ENCODE peak calls at places on chromosomes 2 and 18, in eight cellular contexts. One of them, this sample, is unnamed.

GRCh38 chr2:218219934-218220333 is 2.9 kb downstream of the ARPC2 start:
- DNase-seq in H7: no peak
- DNase-seq in AG10803: no peak
- DNase-seq in suprapubic skin: no peak
- DNase-seq in DND-41: no peak
- DNase-seq in Karpas-422: no peak
- DNase-seq in HL-60: no peak
- DNase-seq in A549: no peak
- DNase-seq in this sample: no peak

GRCh38 chr2:28582595-28582994 is 86.7 kb downstream of the PLB1 start:
- DNase-seq in H7: no peak
- DNase-seq in AG10803: no peak
- DNase-seq in suprapubic skin: no peak
- DNase-seq in DND-41: no peak
- DNase-seq in Karpas-422: no peak
- DNase-seq in HL-60: no peak
- DNase-seq in A549: no peak
- DNase-seq in this sample: peak

GRCh38 chr2:113028112-113028511 is 22.9 kb downstream of the IL36A start:
- DNase-seq in H7: peak
- DNase-seq in AG10803: no peak
- DNase-seq in suprapubic skin: no peak
- DNase-seq in DND-41: no peak
- DNase-seq in Karpas-422: no peak
- DNase-seq in HL-60: no peak
- DNase-seq in A549: no peak
- DNase-seq in this sample: no peak

GRCh38 chr2:43745457-43745856 is 28.4 kb upstream of the DYNC2LI1 start:
- DNase-seq in H7: no peak
- DNase-seq in AG10803: peak
- DNase-seq in suprapubic skin: no peak
- DNase-seq in DND-41: no peak
- DNase-seq in Karpas-422: no peak
- DNase-seq in HL-60: no peak
- DNase-seq in A549: no peak
- DNase-seq in this sample: no peak

GRCh38 chr2:172836386-172837200 is 100.9 kb downstream of the RAPGEF4 start:
- DNase-seq in H7: no peak
- DNase-seq in AG10803: peak
- DNase-seq in suprapubic skin: no peak
- DNase-seq in DND-41: no peak
- DNase-seq in Karpas-422: no peak
- DNase-seq in HL-60: peak
- DNase-seq in A549: peak
- DNase-seq in this sample: no peak

GRCh38 chr2:38362223-38362622 is 14.8 kb downstream of the ATL2 start:
- DNase-seq in H7: no peak
- DNase-seq in AG10803: no peak
- DNase-seq in suprapubic skin: no peak
- DNase-seq in DND-41: no peak
- DNase-seq in Karpas-422: no peak
- DNase-seq in HL-60: no peak
- DNase-seq in A549: no peak
- DNase-seq in this sample: no peak

GRCh38 chr2:75606851-75607798 is 39.5 kb upstream of the MRPL19 start:
- DNase-seq in H7: no peak
- DNase-seq in AG10803: peak
- DNase-seq in suprapubic skin: no peak
- DNase-seq in DND-41: no peak
- DNase-seq in Karpas-422: no peak
- DNase-seq in HL-60: no peak
- DNase-seq in A549: no peak
- DNase-seq in this sample: no peak

GRCh38 chr18:13494879-13495465 is 231.4 kb downstream of the FAM210A start:
- DNase-seq in H7: no peak
- DNase-seq in AG10803: no peak
- DNase-seq in suprapubic skin: no peak
- DNase-seq in DND-41: no peak
- DNase-seq in Karpas-422: no peak
- DNase-seq in HL-60: no peak
- DNase-seq in A549: no peak
- DNase-seq in this sample: no peak

GRCh38 chr2:64606495-64607363 is 47.0 kb downstream of the SERTAD2 start:
- DNase-seq in H7: peak
- DNase-seq in AG10803: peak
- DNase-seq in suprapubic skin: peak
- DNase-seq in DND-41: peak
- DNase-seq in Karpas-422: peak
- DNase-seq in HL-60: no peak
- DNase-seq in A549: peak
- DNase-seq in this sample: peak

GRCh38 chr2:222102746-222103349 is 195.9 kb downstream of the PAX3 start:
- DNase-seq in H7: no peak
- DNase-seq in AG10803: no peak
- DNase-seq in suprapubic skin: no peak
- DNase-seq in DND-41: no peak
- DNase-seq in Karpas-422: no peak
- DNase-seq in HL-60: no peak
- DNase-seq in A549: no peak
- DNase-seq in this sample: no peak

GRCh38 chr2:28206786-28207185 is 185.9 kb upstream of the FOSL2 start:
- DNase-seq in H7: no peak
- DNase-seq in AG10803: no peak
- DNase-seq in suprapubic skin: no peak
- DNase-seq in DND-41: no peak
- DNase-seq in Karpas-422: no peak
- DNase-seq in HL-60: no peak
- DNase-seq in A549: no peak
- DNase-seq in this sample: no peak

GRCh38 chr18:26436176-26437031 is 111.9 kb downstream of the KCTD1 start:
- DNase-seq in H7: no peak
- DNase-seq in AG10803: peak
- DNase-seq in suprapubic skin: no peak
- DNase-seq in DND-41: no peak
- DNase-seq in Karpas-422: no peak
- DNase-seq in HL-60: no peak
- DNase-seq in A549: peak
- DNase-seq in this sample: no peak

GRCh38 chr2:120949027-120949956 is 213.6 kb downstream of the GLI2 start:
- DNase-seq in H7: peak
- DNase-seq in AG10803: no peak
- DNase-seq in suprapubic skin: no peak
- DNase-seq in DND-41: peak
- DNase-seq in Karpas-422: peak
- DNase-seq in HL-60: no peak
- DNase-seq in A549: peak
- DNase-seq in this sample: no peak

GRCh38 chr18:47815486-47816270 is 114.8 kb downstream of the SMAD2 start:
- DNase-seq in H7: no peak
- DNase-seq in AG10803: no peak
- DNase-seq in suprapubic skin: no peak
- DNase-seq in DND-41: no peak
- DNase-seq in Karpas-422: no peak
- DNase-seq in HL-60: no peak
- DNase-seq in A549: peak
- DNase-seq in this sample: no peak

GRCh38 chr2:106890611-106891010 is 4.6 kb upstream of the ST6GAL2 start:
- DNase-seq in H7: peak
- DNase-seq in AG10803: no peak
- DNase-seq in suprapubic skin: no peak
- DNase-seq in DND-41: no peak
- DNase-seq in Karpas-422: no peak
- DNase-seq in HL-60: no peak
- DNase-seq in A549: no peak
- DNase-seq in this sample: no peak

GRCh38 chr2:129199501-129199900 is 780.0 kb upstream of the RAB6C start:
- DNase-seq in H7: no peak
- DNase-seq in AG10803: no peak
- DNase-seq in suprapubic skin: no peak
- DNase-seq in DND-41: no peak
- DNase-seq in Karpas-422: no peak
- DNase-seq in HL-60: no peak
- DNase-seq in A549: no peak
- DNase-seq in this sample: no peak

GRCh38 chr2:160405077-160405865 is 88.3 kb downstream of the RBMS1 start:
- DNase-seq in H7: peak
- DNase-seq in AG10803: no peak
- DNase-seq in suprapubic skin: no peak
- DNase-seq in DND-41: no peak
- DNase-seq in Karpas-422: no peak
- DNase-seq in HL-60: no peak
- DNase-seq in A549: no peak
- DNase-seq in this sample: no peak
- H3K4me3 ChIP-seq in H7: no peak
- H3K4me3 ChIP-seq in AG10803: peak
- H3K4me3 ChIP-seq in suprapubic skin: peak
- H3K4me3 ChIP-seq in DND-41: peak
- H3K4me3 ChIP-seq in Karpas-422: no peak
- H3K4me3 ChIP-seq in HL-60: no peak
- H3K4me3 ChIP-seq in A549: peak
- H3K4me3 ChIP-seq in this sample: peak

GRCh38 chr2:69013837-69014796 is 1.1 kb downstream of the ANTXR1 start:
- DNase-seq in H7: peak
- DNase-seq in AG10803: peak
- DNase-seq in suprapubic skin: no peak
- DNase-seq in DND-41: peak
- DNase-seq in Karpas-422: no peak
- DNase-seq in HL-60: no peak
- DNase-seq in A549: peak
- DNase-seq in this sample: no peak

GRCh38 chr2:69010437-69011194 is 2.4 kb upstream of the ANTXR1 start:
- DNase-seq in H7: no peak
- DNase-seq in AG10803: no peak
- DNase-seq in suprapubic skin: no peak
- DNase-seq in DND-41: no peak
- DNase-seq in Karpas-422: no peak
- DNase-seq in HL-60: no peak
- DNase-seq in A549: no peak
- DNase-seq in this sample: no peak

GRCh38 chr2:69011611-69012157 is 1.3 kb upstream of the ANTXR1 start:
- DNase-seq in H7: no peak
- DNase-seq in AG10803: no peak
- DNase-seq in suprapubic skin: no peak
- DNase-seq in DND-41: no peak
- DNase-seq in Karpas-422: no peak
- DNase-seq in HL-60: no peak
- DNase-seq in A549: no peak
- DNase-seq in this sample: no peak

GRCh38 chr2:69012310-69013122 is 463 bp upstream of the ANTXR1 start:
- DNase-seq in H7: no peak
- DNase-seq in AG10803: no peak
- DNase-seq in suprapubic skin: peak
- DNase-seq in DND-41: peak
- DNase-seq in Karpas-422: peak
- DNase-seq in HL-60: peak
- DNase-seq in A549: peak
- DNase-seq in this sample: no peak

GRCh38 chr2:69013123-69013836 is at the start of gene ANTXR1:
- DNase-seq in H7: peak
- DNase-seq in AG10803: peak
- DNase-seq in suprapubic skin: peak
- DNase-seq in DND-41: peak
- DNase-seq in Karpas-422: no peak
- DNase-seq in HL-60: no peak
- DNase-seq in A549: peak
- DNase-seq in this sample: peak
- H3K4me3 ChIP-seq in H7: peak
- H3K4me3 ChIP-seq in AG10803: peak
- H3K4me3 ChIP-seq in suprapubic skin: peak
- H3K4me3 ChIP-seq in DND-41: peak
- H3K4me3 ChIP-seq in Karpas-422: no peak
- H3K4me3 ChIP-seq in HL-60: peak
- H3K4me3 ChIP-seq in A549: peak
- H3K4me3 ChIP-seq in this sample: peak

GRCh38 chr2:69933839-69934613 is 19.1 kb downstream of the MXD1 start:
- DNase-seq in H7: no peak
- DNase-seq in AG10803: peak
- DNase-seq in suprapubic skin: no peak
- DNase-seq in DND-41: no peak
- DNase-seq in Karpas-422: no peak
- DNase-seq in HL-60: peak
- DNase-seq in A549: peak
- DNase-seq in this sample: no peak

GRCh38 chr2:69931832-69932595 is 17.1 kb downstream of the MXD1 start:
- DNase-seq in H7: no peak
- DNase-seq in AG10803: no peak
- DNase-seq in suprapubic skin: no peak
- DNase-seq in DND-41: no peak
- DNase-seq in Karpas-422: no peak
- DNase-seq in HL-60: no peak
- DNase-seq in A549: no peak
- DNase-seq in this sample: no peak

GRCh38 chr2:69932596-69932922 is 17.6 kb downstream of the MXD1 start:
- DNase-seq in H7: no peak
- DNase-seq in AG10803: no peak
- DNase-seq in suprapubic skin: no peak
- DNase-seq in DND-41: no peak
- DNase-seq in Karpas-422: no peak
- DNase-seq in HL-60: no peak
- DNase-seq in A549: no peak
- DNase-seq in this sample: no peak

GRCh38 chr2:69934614-69934908 is 19.7 kb downstream of the MXD1 start:
- DNase-seq in H7: no peak
- DNase-seq in AG10803: no peak
- DNase-seq in suprapubic skin: no peak
- DNase-seq in DND-41: no peak
- DNase-seq in Karpas-422: no peak
- DNase-seq in HL-60: no peak
- DNase-seq in A549: no peak
- DNase-seq in this sample: no peak

DNA sequence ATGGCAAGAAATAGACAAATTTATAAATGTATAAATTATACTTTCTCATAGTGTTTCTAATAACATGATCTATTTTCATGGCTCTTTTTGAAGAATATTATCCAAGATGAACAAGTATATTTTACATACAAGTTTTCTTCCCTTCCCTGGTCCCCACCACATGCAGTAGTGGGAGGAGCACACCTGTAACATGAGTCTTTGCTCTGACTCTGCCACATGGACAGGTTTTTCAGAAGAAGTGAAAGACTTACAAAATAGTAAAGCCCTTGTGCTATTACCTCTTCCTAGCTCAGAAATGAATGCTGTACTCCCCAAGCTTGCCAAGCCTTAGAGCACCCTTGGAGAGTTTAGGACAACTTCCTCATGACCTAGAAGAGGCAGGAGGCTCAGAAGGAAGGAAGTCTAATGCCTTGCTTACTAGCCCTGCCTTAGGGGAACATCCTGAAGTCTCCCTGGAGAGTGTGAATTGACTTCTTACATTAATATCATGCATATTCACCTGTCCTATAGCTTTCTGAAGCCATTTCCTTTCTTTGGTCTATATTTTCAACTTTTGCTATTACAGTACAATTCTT is 18.4 kb downstream of the MXD1 start:
- DNase-seq in H7: no peak
- DNase-seq in AG10803: no peak
- DNase-seq in suprapubic skin: no peak
- DNase-seq in DND-41: no peak
- DNase-seq in Karpas-422: no peak
- DNase-seq in HL-60: no peak
- DNase-seq in A549: no peak
- DNase-seq in this sample: no peak
- H3K4me3 ChIP-seq in H7: no peak
- H3K4me3 ChIP-seq in AG10803: no peak
- H3K4me3 ChIP-seq in suprapubic skin: no peak
- H3K4me3 ChIP-seq in DND-41: no peak
- H3K4me3 ChIP-seq in Karpas-422: no peak
- H3K4me3 ChIP-seq in HL-60: no peak
- H3K4me3 ChIP-seq in A549: no peak
- H3K4me3 ChIP-seq in this sample: no peak

GRCh38 chr2:72917138-72917874 is at the start of gene EMX1:
- DNase-seq in H7: peak
- DNase-seq in AG10803: no peak
- DNase-seq in suprapubic skin: peak
- DNase-seq in DND-41: no peak
- DNase-seq in Karpas-422: no peak
- DNase-seq in HL-60: no peak
- DNase-seq in A549: peak
- DNase-seq in this sample: no peak
- H3K4me3 ChIP-seq in H7: peak
- H3K4me3 ChIP-seq in AG10803: no peak
- H3K4me3 ChIP-seq in suprapubic skin: peak
- H3K4me3 ChIP-seq in DND-41: no peak
- H3K4me3 ChIP-seq in Karpas-422: no peak
- H3K4me3 ChIP-seq in HL-60: peak
- H3K4me3 ChIP-seq in A549: peak
- H3K4me3 ChIP-seq in this sample: peak